ENCODE peak calls at places on chromosomes 11 and 22, in five cellular contexts. N, E, O, Z and R are unnamed samples.

GRCh38 chr11:88508808-88509581 is 171.5 kb upstream of the CTSC start:
- DNase-seq in N (peak; percentile 25), E (no peak), O (peak; percentile 21), Z (no peak), R (peak; percentile 72)

GRCh38 chr11:2580444-2581050 is 119.2 kb downstream of the KCNQ1OT1 start:
- DNase-seq in N (no peak), E (no peak), O (peak; percentile 8), Z (no peak), R (no peak)

GRCh38 chr11:92340839-92341238 is 116.2 kb downstream of the FAT3 start:
- DNase-seq in N (peak; percentile 59), E (no peak), O (no peak), Z (no peak), R (no peak)

GRCh38 chr11:75795276-75796090 is 19.5 kb upstream of the UVRAG start:
- DNase-seq in N (peak; percentile 41), E (no peak), O (peak; percentile 67), Z (no peak), R (no peak)

GRCh38 chr11:62054484-62055121 is 69.2 kb upstream of the INCENP start:
- DNase-seq in N (peak; percentile 55), E (peak; percentile 90), O (peak; percentile 46), Z (no peak), R (no peak)

GRCh38 chr22:39419911-39420310 is 20.3 kb downstream of the TAB1 start:
- DNase-seq in N (no peak), E (no peak), O (no peak), Z (no peak), R (no peak)

GRCh38 chr11:129385801-129386200 is 10.2 kb downstream of the BARX2 start:
- DNase-seq in N (no peak), E (no peak), O (no peak), Z (no peak), R (no peak)

GRCh38 chr11:63765688-63766241 is 2.8 kb downstream of the ZFTA start:
- DNase-seq in N (no peak), E (no peak), O (peak; percentile 15), Z (no peak), R (peak; percentile 25)

GRCh38 chr22:38788846-38789245 is 5.1 kb downstream of the DNAL4 start:
- DNase-seq in N (no peak), E (no peak), O (no peak), Z (no peak), R (no peak)

GRCh38 chr11:99275521-99275920 is 254.8 kb downstream of the CNTN5 start:
- DNase-seq in N (no peak), E (no peak), O (no peak), Z (no peak), R (no peak)

GRCh38 chr11:125724125-125724524 is 22.0 kb upstream of the PATE1 start:
- DNase-seq in N (peak; percentile 41), E (peak; percentile 51), O (no peak), Z (no peak), R (peak; percentile 32)

GRCh38 chr22:29816980-29817379 is 21.1 kb downstream of the ASCC2 start:
- DNase-seq in N (no peak), E (no peak), O (no peak), Z (no peak), R (no peak)

GRCh38 chr11:111937859-111938258 is 716 bp downstream of the DIXDC1 start:
- DNase-seq in N (no peak), E (no peak), O (no peak), Z (no peak), R (peak; percentile 44)

GRCh38 chr11:111766834-111767142 is 599 bp upstream of the PPP2R1B start:
- DNase-seq in N (no peak), E (no peak), O (no peak), Z (no peak), R (no peak)

GRCh38 chr22:24693359-24693758 is 81.2 kb downstream of the PIWIL3 start:
- DNase-seq in N (no peak), E (no peak), O (no peak), Z (no peak), R (no peak)

GRCh38 chr22:38454011-38454360 is 1.0 kb downstream of the KCNJ4 start:
- DNase-seq in N (no peak), E (no peak), O (no peak), Z (no peak), R (no peak)

GRCh38 chr11:60831501-60832079 is 10.3 kb upstream of the CCDC86 start:
- DNase-seq in N (peak; percentile 53), E (no peak), O (no peak), Z (no peak), R (peak; percentile 49)

GRCh38 chr11:59207988-59208432 is 4.7 kb downstream of the MPEG1 start:
- DNase-seq in N (peak; percentile 60), E (peak; percentile 86), O (peak; percentile 60), Z (no peak), R (peak; percentile 88)

GRCh38 chr22:40241200-40241763 is 63.6 kb downstream of the TNRC6B start:
- DNase-seq in N (no peak), E (no peak), O (no peak), Z (no peak), R (no peak)

GRCh38 chr11:77046060-77046501 is 11.9 kb downstream of the B3GNT6 start:
- DNase-seq in N (peak; percentile 11), E (peak; percentile 53), O (peak; percentile 51), Z (peak; percentile 27), R (peak; percentile 72)

GRCh38 chr22:31093090-31093850 is 12.2 kb downstream of the SMTN start:
- DNase-seq in N (no peak), E (no peak), O (peak; percentile 59), Z (no peak), R (no peak)

GRCh38 chr11:113618360-113618759 is 87.7 kb downstream of the TMPRSS5 start:
- DNase-seq in N (peak; percentile 71), E (no peak), O (no peak), Z (no peak), R (peak; percentile 86)

GRCh38 chr22:46026907-46027218 is 49.9 kb upstream of the WNT7B start:
- DNase-seq in N (peak; percentile 55), E (no peak), O (no peak), Z (no peak), R (no peak)

GRCh38 chr11:66150140-66150539 is 80.1 kb downstream of the PACS1 start:
- DNase-seq in N (no peak), E (no peak), O (no peak), Z (no peak), R (no peak)

GRCh38 chr22:17700778-17701177 is 62.2 kb downstream of the BCL2L13 start:
- DNase-seq in N (no peak), E (no peak), O (no peak), Z (no peak), R (peak; percentile 6)